ENCODE peak calls at places on chromosomes 7 and 10, in ten cellular contexts. Z is thoracic aorta, S is Calu3, D is GM20000, H is heart left ventricle, V is foreskin keratinocyte, P is nephron progenitor cell, A is endothelial cell, R is mucosa of descending colon, G is sigmoid colon. B is an unnamed sample.

GRCh38 chr10:86684305-86684704 is 16.0 kb downstream of the LDB3 start:
- DNase-seq in Z (no peak), H (peak; percentile 83), G (peak; percentile 84), P (peak; percentile 67), S (peak; percentile 58), R (no peak), V (no peak), A (peak; percentile 68), D (no peak), B (no peak)

GRCh38 chr7:150994141-150994837 is 3.5 kb downstream of the NOS3 start:
- DNase-seq in V (no peak), R (no peak), Z (no peak), D (no peak), G (no peak), P (no peak), A (peak; percentile 68), H (peak; percentile 83), S (no peak), B (no peak)

GRCh38 chr7:93430917-93431588 is 143.5 kb downstream of the CALCR start:
- DNase-seq in R (no peak), D (no peak), H (no peak), A (no peak), V (no peak), Z (no peak), P (no peak), G (no peak), S (no peak), B (peak; percentile 4)

GRCh38 chr10:5563237-5563961 is 38.6 kb downstream of the CALML3 start:
- DNase-seq in G (peak; percentile 74), S (no peak), R (no peak), V (no peak), D (no peak), Z (no peak), P (peak; percentile 37), H (no peak), A (no peak), B (no peak)

GRCh38 chr10:99573806-99574205 is 41.1 kb downstream of the NKX2-3 start:
- DNase-seq in D (no peak), R (no peak), Z (no peak), V (no peak), G (no peak), H (no peak), S (no peak), P (no peak), A (no peak), B (no peak)

GRCh38 chr10:35219906-35220890 is 93.6 kb downstream of the CREM start:
- DNase-seq in R (no peak), Z (no peak), V (no peak), D (no peak), G (no peak), A (no peak), S (no peak), P (no peak), H (no peak), B (no peak)

GRCh38 chr10:76133597-76134255 is 702.3 kb downstream of the LRMDA start:
- DNase-seq in H (no peak), P (peak; percentile 16), V (no peak), Z (no peak), R (no peak), D (no peak), G (no peak), S (no peak), A (no peak), B (no peak)

GRCh38 chr7:904847-905246 is 28.5 kb downstream of the GET4 start:
- DNase-seq in G (no peak), D (no peak), V (no peak), R (no peak), S (no peak), P (no peak), Z (no peak), A (no peak), H (no peak), B (no peak)

GRCh38 chr7:25358831-25359350 is 130.6 kb upstream of the NPVF start:
- DNase-seq in R (no peak), Z (no peak), A (no peak), G (no peak), H (no peak), V (no peak), S (no peak), D (no peak), P (no peak), B (no peak)

GRCh38 chr10:117796394-117796793 is 250.3 kb downstream of the RAB11FIP2 start:
- DNase-seq in A (no peak), V (no peak), S (no peak), D (no peak), H (no peak), R (no peak), P (no peak), G (no peak), Z (no peak), B (no peak)

GRCh38 chr7:158344706-158345300 is 242.8 kb downstream of the PTPRN2 start:
- DNase-seq in R (no peak), D (no peak), G (peak; percentile 27), H (no peak), Z (no peak), S (no peak), A (no peak), P (no peak), V (no peak), B (no peak)

GRCh38 chr7:130350945-130351663 is 6.5 kb downstream of the CPA5 start:
- DNase-seq in A (no peak), H (no peak), P (peak; percentile 35), D (peak; percentile 46), S (no peak), V (no peak), G (no peak), Z (no peak), R (no peak), B (peak; percentile 30)

GRCh38 chr7:92205987-92206386 is 27.0 kb upstream of the LRRD1 start:
- DNase-seq in S (no peak), Z (no peak), G (no peak), D (no peak), V (no peak), P (no peak), R (no peak), H (no peak), A (no peak), B (no peak)

GRCh38 chr10:91210435-91210834 is 10.0 kb upstream of the PCGF5 start:
- DNase-seq in H (no peak), V (no peak), Z (no peak), D (no peak), P (no peak), S (peak; percentile 6), R (peak; percentile 76), A (no peak), G (no peak), B (peak; percentile 44)

DNA sequence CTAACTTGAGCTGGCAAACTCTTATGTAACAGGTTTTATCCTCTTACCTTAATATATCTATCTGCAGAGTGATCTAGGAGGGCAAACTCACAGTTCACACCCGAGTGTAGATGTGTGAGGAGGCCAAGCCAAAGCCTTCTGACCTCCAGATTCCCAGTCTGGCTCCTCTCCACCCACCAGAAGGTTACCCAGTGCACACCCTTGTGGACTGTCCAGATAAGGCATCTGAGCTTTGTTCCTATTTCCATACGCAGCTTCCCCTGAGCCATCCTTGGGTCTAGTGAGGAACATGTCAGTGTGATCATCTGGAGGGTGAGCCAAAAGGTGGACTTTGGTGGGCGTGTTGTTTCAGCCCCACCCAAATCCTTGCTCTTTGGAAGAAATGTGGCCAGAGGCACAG is 203.0 kb upstream of the MEOX2 start:
- DNase-seq in G (no peak), D (no peak), S (peak; percentile 56), Z (no peak), P (no peak), H (peak; percentile 27), A (peak; percentile 46), R (no peak), V (peak; percentile 11), B (no peak)
- TF ChIP-seq CTCF in G (no peak), D (no peak), S (peak; percentile 57), Z (no peak), P (peak; percentile 22), H (peak; percentile 34), A (peak; percentile 47), R (no peak), V (peak; percentile 11), B (no peak)

GRCh38 chr7:127793582-127793981 is 141.6 kb downstream of the SND1 start:
- DNase-seq in H (no peak), D (no peak), Z (no peak), A (no peak), S (no peak), G (no peak), V (no peak), R (no peak), P (no peak), B (no peak)

GRCh38 chr7:127794551-127794950 is 142.6 kb downstream of the SND1 start:
- DNase-seq in G (no peak), H (no peak), P (no peak), A (no peak), Z (no peak), R (no peak), D (no peak), V (no peak), S (no peak), B (no peak)

GRCh38 chr7:127791790-127792189 is 139.8 kb downstream of the SND1 start:
- DNase-seq in S (no peak), V (peak; percentile 46), P (no peak), R (no peak), D (no peak), H (no peak), Z (no peak), A (no peak), G (no peak), B (no peak)

GRCh38 chr7:127794135-127794534 is 142.1 kb downstream of the SND1 start:
- DNase-seq in P (no peak), R (no peak), G (no peak), A (no peak), Z (no peak), V (no peak), D (no peak), S (no peak), H (no peak), B (no peak)

GRCh38 chr7:127792528-127793342 is 140.7 kb downstream of the SND1 start:
- DNase-seq in P (peak; percentile 24), G (no peak), S (peak; percentile 51), Z (no peak), R (peak; percentile 38), H (no peak), V (no peak), D (peak; percentile 22), A (peak; percentile 50), B (peak; percentile 42)
- TF ChIP-seq CTCF in P (peak; percentile 33), G (no peak), S (peak; percentile 45), Z (no peak), R (peak; percentile 37), H (no peak), V (peak; percentile 71), D (peak; percentile 67), A (peak; percentile 59), B (peak; percentile 50)

DNA sequence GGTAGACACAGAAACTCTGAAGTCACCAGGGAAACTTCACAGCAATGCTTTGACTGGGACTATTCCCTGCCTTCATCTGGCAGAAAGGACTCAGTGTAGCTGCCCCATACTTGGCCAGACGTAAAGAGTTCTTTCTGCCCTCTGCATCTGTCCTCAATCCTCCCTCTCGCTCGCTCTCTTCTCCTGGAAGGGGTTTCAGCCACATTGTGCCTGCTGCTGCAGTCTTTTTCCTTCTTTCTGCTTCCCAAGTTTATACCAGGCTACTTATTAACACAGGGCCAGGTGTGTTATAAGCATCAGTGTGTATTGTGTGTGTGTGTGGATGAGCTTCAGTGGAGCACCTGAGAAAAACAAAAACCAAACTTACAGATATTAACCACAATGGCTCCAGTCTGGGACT is 638.4 kb downstream of the ACTR3B start:
- DNase-seq in V (no peak), P (no peak), A (no peak), H (no peak), S (no peak), Z (no peak), D (no peak), G (no peak), R (no peak), B (no peak)
- TF ChIP-seq CTCF in V (no peak), P (no peak), A (no peak), H (no peak), S (no peak), Z (no peak), D (no peak), G (no peak), R (no peak), B (no peak)

GRCh38 chr7:56063882-56064625 is at the start of gene SUMF2:
- DNase-seq in V (peak; percentile 79), H (peak; percentile 94), G (peak; percentile 94), A (peak; percentile 92), R (peak; percentile 94), Z (peak; percentile 60), S (peak; percentile 96), P (peak; percentile 95), D (peak; percentile 96), B (peak; percentile 89)
- TF ChIP-seq CTCF in V (peak; percentile 22), H (peak; percentile 9), G (no peak), A (no peak), R (no peak), Z (peak; percentile 33), S (no peak), P (peak; percentile 9), D (no peak), B (no peak)